ENCODE peak calls at places on chromosomes 5 and 9, in nine cellular contexts. One of them, this sample, is unnamed. For H3K36me3, the result is how much of the 10 kb centered on the place peaks cover.

GRCh38 chr5:21802869-21803490 is 1050.2 kb downstream of the CDH12 start:
- DNase-seq in esophagus muscularis mucosa: no peak
- DNase-seq in aorta: no peak
- DNase-seq in right atrium auricular region: no peak
- DNase-seq in fibroblast of lung: peak
- DNase-seq in brain microvascular endothelial cell: no peak
- DNase-seq in ovary: no peak
- DNase-seq in pancreas: no peak
- DNase-seq in endothelial cell of umbilical vein: peak
- DNase-seq in this sample: no peak

GRCh38 chr5:132549586-132549985 is 6.3 kb upstream of the IL5 start:
- DNase-seq in esophagus muscularis mucosa: no peak
- DNase-seq in brain microvascular endothelial cell: no peak
- DNase-seq in pancreas: no peak
- DNase-seq in right atrium auricular region: no peak
- DNase-seq in fibroblast of lung: no peak
- DNase-seq in ovary: no peak
- DNase-seq in aorta: no peak
- DNase-seq in endothelial cell of umbilical vein: no peak
- DNase-seq in this sample: no peak

GRCh38 chr5:124606116-124606515 is 140.3 kb downstream of the ZNF608 start:
- DNase-seq in right atrium auricular region: no peak
- DNase-seq in ovary: no peak
- DNase-seq in esophagus muscularis mucosa: no peak
- DNase-seq in endothelial cell of umbilical vein: no peak
- DNase-seq in pancreas: no peak
- DNase-seq in fibroblast of lung: no peak
- DNase-seq in aorta: no peak
- DNase-seq in brain microvascular endothelial cell: no peak
- DNase-seq in this sample: no peak

GRCh38 chr9:108057421-108058136 is 568.0 kb upstream of the KLF4 start:
- DNase-seq in esophagus muscularis mucosa: no peak
- DNase-seq in brain microvascular endothelial cell: peak
- DNase-seq in endothelial cell of umbilical vein: peak
- DNase-seq in pancreas: no peak
- DNase-seq in aorta: no peak
- DNase-seq in fibroblast of lung: peak
- DNase-seq in right atrium auricular region: peak
- DNase-seq in ovary: no peak
- DNase-seq in this sample: no peak

GRCh38 chr9:130682490-130683121 is 11.0 kb upstream of the EXOSC2 start:
- DNase-seq in aorta: peak
- DNase-seq in brain microvascular endothelial cell: peak
- DNase-seq in endothelial cell of umbilical vein: peak
- DNase-seq in right atrium auricular region: peak
- DNase-seq in fibroblast of lung: peak
- DNase-seq in esophagus muscularis mucosa: no peak
- DNase-seq in ovary: peak
- DNase-seq in pancreas: peak
- DNase-seq in this sample: peak

GRCh38 chr9:6272229-6272597 is 56.0 kb upstream of the TPD52L3 start:
- DNase-seq in aorta: no peak
- DNase-seq in endothelial cell of umbilical vein: no peak
- DNase-seq in right atrium auricular region: no peak
- DNase-seq in pancreas: no peak
- DNase-seq in ovary: no peak
- DNase-seq in brain microvascular endothelial cell: no peak
- DNase-seq in esophagus muscularis mucosa: no peak
- DNase-seq in fibroblast of lung: peak
- DNase-seq in this sample: no peak

GRCh38 chr9:78630966-78631365 is 334.0 kb downstream of the PSAT1 start:
- DNase-seq in fibroblast of lung: no peak
- DNase-seq in ovary: no peak
- DNase-seq in esophagus muscularis mucosa: no peak
- DNase-seq in brain microvascular endothelial cell: no peak
- DNase-seq in pancreas: no peak
- DNase-seq in aorta: no peak
- DNase-seq in endothelial cell of umbilical vein: no peak
- DNase-seq in right atrium auricular region: no peak
- DNase-seq in this sample: no peak

GRCh38 chr5:147831465-147831864 is at the start of gene SPINK1:
- DNase-seq in ovary: no peak
- DNase-seq in esophagus muscularis mucosa: no peak
- DNase-seq in aorta: no peak
- DNase-seq in brain microvascular endothelial cell: no peak
- DNase-seq in right atrium auricular region: no peak
- DNase-seq in pancreas: peak
- DNase-seq in endothelial cell of umbilical vein: no peak
- DNase-seq in fibroblast of lung: no peak
- DNase-seq in this sample: no peak

DNA sequence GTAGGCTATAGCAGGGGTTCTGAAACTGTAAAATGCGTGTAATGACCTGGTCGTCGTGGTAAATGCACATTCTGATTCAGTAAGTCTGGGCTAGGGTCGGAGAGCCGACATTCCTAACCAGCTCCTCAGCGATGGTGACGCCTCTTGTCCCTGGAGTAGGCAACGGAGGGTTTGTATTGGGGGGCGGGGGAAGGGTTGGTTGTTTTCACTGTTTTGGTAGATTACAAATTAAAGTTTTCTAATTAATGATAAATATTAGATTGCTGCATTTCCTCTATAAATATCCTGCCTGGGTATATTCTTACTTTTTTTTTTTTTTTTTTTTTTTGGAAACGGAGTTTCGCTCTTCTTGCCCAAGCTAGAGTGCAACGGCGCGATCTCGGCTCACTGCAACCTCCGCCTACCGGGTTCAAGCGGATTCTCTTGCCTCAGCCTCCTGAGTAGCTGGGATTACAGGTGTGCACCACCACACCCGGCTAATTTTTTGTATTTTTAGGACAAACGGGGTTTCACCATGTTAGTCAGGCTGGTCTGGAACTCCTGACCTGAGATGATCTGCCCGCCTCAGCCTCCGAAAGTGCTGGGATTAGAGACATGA is 566 bp upstream of the ALDH7A1 start:
- DNase-seq in right atrium auricular region: no peak
- DNase-seq in brain microvascular endothelial cell: no peak
- DNase-seq in ovary: no peak
- DNase-seq in pancreas: no peak
- DNase-seq in endothelial cell of umbilical vein: no peak
- DNase-seq in fibroblast of lung: no peak
- DNase-seq in esophagus muscularis mucosa: no peak
- DNase-seq in aorta: no peak
- DNase-seq in this sample: no peak
- H3K4me3 ChIP-seq in right atrium auricular region: peak
- H3K4me3 ChIP-seq in brain microvascular endothelial cell: peak
- H3K4me3 ChIP-seq in ovary: peak
- H3K4me3 ChIP-seq in pancreas: peak
- H3K4me3 ChIP-seq in endothelial cell of umbilical vein: peak
- H3K4me3 ChIP-seq in fibroblast of lung: peak
- H3K4me3 ChIP-seq in esophagus muscularis mucosa: peak
- H3K4me3 ChIP-seq in aorta: no peak
- H3K4me3 ChIP-seq in this sample: peak

GRCh38 chr9:113532809-113533190 is 69.3 kb downstream of the RGS3 start:
- DNase-seq in fibroblast of lung: no peak
- DNase-seq in ovary: no peak
- DNase-seq in aorta: no peak
- DNase-seq in pancreas: no peak
- DNase-seq in esophagus muscularis mucosa: no peak
- DNase-seq in brain microvascular endothelial cell: no peak
- DNase-seq in endothelial cell of umbilical vein: no peak
- DNase-seq in right atrium auricular region: no peak
- DNase-seq in this sample: no peak
- H3K27ac ChIP-seq in fibroblast of lung: no peak
- H3K27ac ChIP-seq in ovary: no peak
- H3K27ac ChIP-seq in aorta: no peak
- H3K27ac ChIP-seq in pancreas: no peak
- H3K27ac ChIP-seq in esophagus muscularis mucosa: no peak
- H3K27ac ChIP-seq in brain microvascular endothelial cell: no peak
- H3K27ac ChIP-seq in endothelial cell of umbilical vein: no peak
- H3K27ac ChIP-seq in right atrium auricular region: peak
- H3K27ac ChIP-seq in this sample: no peak

DNA sequence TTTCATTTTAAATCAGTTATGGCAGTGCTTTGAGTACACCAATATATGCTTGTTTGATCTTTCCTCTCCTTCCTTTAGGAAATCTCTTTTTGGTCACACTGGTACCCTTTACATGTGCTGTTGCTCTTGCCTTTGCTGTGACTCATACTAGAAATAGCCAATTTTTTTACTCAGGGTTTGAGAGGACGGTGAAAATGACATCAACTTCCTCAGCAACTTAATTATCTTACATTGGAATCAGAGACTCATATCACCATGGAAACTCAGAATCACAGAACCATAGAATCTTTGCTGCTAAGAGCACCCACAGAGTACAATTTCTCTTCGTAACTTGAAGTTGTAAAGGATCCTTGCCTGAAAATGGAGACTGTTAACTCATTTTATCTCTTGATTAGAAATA is 13.8 kb upstream of the ZNF300 start:
- DNase-seq in brain microvascular endothelial cell: no peak
- DNase-seq in ovary: no peak
- DNase-seq in right atrium auricular region: no peak
- DNase-seq in aorta: no peak
- DNase-seq in fibroblast of lung: peak
- DNase-seq in pancreas: no peak
- DNase-seq in esophagus muscularis mucosa: no peak
- DNase-seq in endothelial cell of umbilical vein: peak
- DNase-seq in this sample: no peak
- H3K36me3 ChIP-seq in brain microvascular endothelial cell: under half
- H3K36me3 ChIP-seq in ovary: under half
- H3K36me3 ChIP-seq in right atrium auricular region: under half
- H3K36me3 ChIP-seq in aorta: under half
- H3K36me3 ChIP-seq in fibroblast of lung: under half
- H3K36me3 ChIP-seq in pancreas: under half
- H3K36me3 ChIP-seq in esophagus muscularis mucosa: under half
- H3K36me3 ChIP-seq in endothelial cell of umbilical vein: under half
- H3K36me3 ChIP-seq in this sample: under half

GRCh38 chr9:93177676-93178075 is 6.3 kb upstream of the WNK2 start:
- DNase-seq in right atrium auricular region: no peak
- DNase-seq in brain microvascular endothelial cell: no peak
- DNase-seq in pancreas: no peak
- DNase-seq in aorta: no peak
- DNase-seq in endothelial cell of umbilical vein: no peak
- DNase-seq in fibroblast of lung: no peak
- DNase-seq in esophagus muscularis mucosa: no peak
- DNase-seq in ovary: no peak
- DNase-seq in this sample: no peak
- H3K4me3 ChIP-seq in right atrium auricular region: no peak
- H3K4me3 ChIP-seq in brain microvascular endothelial cell: no peak
- H3K4me3 ChIP-seq in pancreas: no peak
- H3K4me3 ChIP-seq in aorta: no peak
- H3K4me3 ChIP-seq in endothelial cell of umbilical vein: no peak
- H3K4me3 ChIP-seq in fibroblast of lung: no peak
- H3K4me3 ChIP-seq in esophagus muscularis mucosa: no peak
- H3K4me3 ChIP-seq in ovary: no peak
- H3K4me3 ChIP-seq in this sample: no peak

DNA sequence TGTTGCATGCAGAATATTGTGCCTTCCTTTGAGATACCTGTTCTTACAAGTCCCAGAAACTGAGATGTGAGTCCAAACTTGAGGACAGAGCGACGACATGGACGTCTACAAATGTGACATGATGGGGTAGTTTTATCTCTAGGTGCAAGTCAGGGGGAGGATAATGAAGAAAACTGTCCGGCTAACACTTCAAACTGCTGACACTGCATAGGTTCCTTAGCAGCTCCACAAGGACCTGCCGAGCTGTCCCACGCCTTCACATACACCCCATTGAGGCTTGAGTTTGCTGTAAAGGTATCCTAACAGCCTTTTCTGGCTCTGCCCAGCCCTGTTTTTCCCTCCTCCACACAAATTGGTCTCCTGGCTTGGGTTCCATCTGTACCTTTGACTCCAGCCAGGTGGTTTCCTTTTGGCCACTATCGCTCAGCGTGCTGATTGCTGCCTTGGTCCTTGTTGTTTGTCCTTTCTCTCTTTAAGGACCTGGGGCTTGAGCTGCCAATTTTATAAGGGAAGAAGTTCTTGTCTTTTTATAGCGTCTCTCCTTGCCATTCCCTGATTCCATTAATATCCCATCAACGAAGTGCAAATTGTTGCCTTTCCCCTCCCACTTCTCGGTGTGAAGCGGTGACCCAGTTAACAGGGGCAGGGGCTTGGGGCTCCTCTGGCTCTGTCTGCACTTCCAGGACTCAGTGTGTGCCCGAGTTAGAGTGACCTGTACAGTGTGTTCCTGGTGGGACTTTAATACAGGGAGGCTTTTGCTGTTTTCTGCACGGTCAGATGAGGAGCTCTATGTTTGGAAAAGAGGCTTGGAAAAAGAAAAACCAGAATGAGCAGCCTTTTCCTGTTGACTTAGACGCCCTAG is 100.3 kb downstream of the PCSK1 start:
- DNase-seq in ovary: no peak
- DNase-seq in esophagus muscularis mucosa: no peak
- DNase-seq in right atrium auricular region: no peak
- DNase-seq in endothelial cell of umbilical vein: no peak
- DNase-seq in pancreas: no peak
- DNase-seq in aorta: no peak
- DNase-seq in fibroblast of lung: no peak
- DNase-seq in brain microvascular endothelial cell: no peak
- DNase-seq in this sample: no peak
- H3K27ac ChIP-seq in ovary: no peak
- H3K27ac ChIP-seq in esophagus muscularis mucosa: no peak
- H3K27ac ChIP-seq in right atrium auricular region: peak
- H3K27ac ChIP-seq in endothelial cell of umbilical vein: no peak
- H3K27ac ChIP-seq in pancreas: peak
- H3K27ac ChIP-seq in aorta: no peak
- H3K27ac ChIP-seq in fibroblast of lung: no peak
- H3K27ac ChIP-seq in brain microvascular endothelial cell: no peak
- H3K27ac ChIP-seq in this sample: no peak

GRCh38 chr9:128180001-128180400 is 11.4 kb downstream of the CIZ1 start:
- DNase-seq in pancreas: no peak
- DNase-seq in right atrium auricular region: no peak
- DNase-seq in endothelial cell of umbilical vein: no peak
- DNase-seq in fibroblast of lung: no peak
- DNase-seq in esophagus muscularis mucosa: no peak
- DNase-seq in aorta: no peak
- DNase-seq in brain microvascular endothelial cell: no peak
- DNase-seq in ovary: no peak
- DNase-seq in this sample: no peak
- H3K36me3 ChIP-seq in pancreas: under half
- H3K36me3 ChIP-seq in right atrium auricular region: half or more
- H3K36me3 ChIP-seq in endothelial cell of umbilical vein: under half
- H3K36me3 ChIP-seq in fibroblast of lung: under half
- H3K36me3 ChIP-seq in esophagus muscularis mucosa: half or more
- H3K36me3 ChIP-seq in aorta: under half
- H3K36me3 ChIP-seq in brain microvascular endothelial cell: half or more
- H3K36me3 ChIP-seq in ovary: under half
- H3K36me3 ChIP-seq in this sample: half or more

This sample was measured in effector memory CD4-positive, alpha-beta T cell.